ENCODE peak calls at places on chromosomes 2 and 18, in five cellular contexts. B is A549, Z is GM13976, D is progenitor cell of endocrine pancreas, U is endothelial cell. R is an unnamed sample.

GRCh38 chr2:32632089-32632488 is 4.2 kb downstream of the TTC27 start:
- DNase-seq in B (peak), Z (no peak), D (no peak), U (no peak), R (peak)

GRCh38 chr2:174300114-174300513 is 34.6 kb upstream of the SP9 start:
- DNase-seq in B (no peak), Z (no peak), D (no peak), U (no peak), R (no peak)

GRCh38 chr2:96931461-96931860 is 54.9 kb downstream of the FAM178B start:
- DNase-seq in B (no peak), Z (no peak), D (no peak), U (no peak), R (no peak)

GRCh38 chr18:79926306-79926705 is 25.1 kb downstream of the SLC66A2 start:
- DNase-seq in B (no peak), Z (no peak), D (no peak), U (no peak), R (no peak)

GRCh38 chr2:229376866-229377265 is 105.8 kb upstream of the PID1 start:
- DNase-seq in B (no peak), Z (no peak), D (no peak), U (no peak), R (no peak)

GRCh38 chr2:200591308-200591707 is 5.5 kb downstream of the AOX1 start:
- DNase-seq in B (no peak), Z (no peak), D (no peak), U (no peak), R (no peak)

GRCh38 chr2:68594041-68594440 is 49.3 kb upstream of the PROKR1 start:
- DNase-seq in B (no peak), Z (no peak), D (no peak), U (no peak), R (no peak)

GRCh38 chr2:10071176-10071575 is 9.0 kb downstream of the CYS1 start:
- DNase-seq in B (no peak), Z (no peak), D (no peak), U (no peak), R (no peak)

GRCh38 chr2:64404002-64404731 is 49.8 kb upstream of the LGALSL start:
- DNase-seq in B (no peak), Z (no peak), D (peak), U (peak), R (peak)

GRCh38 chr2:172985139-172985874 is 90.3 kb upstream of the MAP3K20 start:
- DNase-seq in B (peak), Z (no peak), D (no peak), U (no peak), R (no peak)

GRCh38 chr2:40315684-40316083 is 136.2 kb downstream of the SLC8A1 start:
- DNase-seq in B (no peak), Z (no peak), D (no peak), U (no peak), R (peak)

DNA sequence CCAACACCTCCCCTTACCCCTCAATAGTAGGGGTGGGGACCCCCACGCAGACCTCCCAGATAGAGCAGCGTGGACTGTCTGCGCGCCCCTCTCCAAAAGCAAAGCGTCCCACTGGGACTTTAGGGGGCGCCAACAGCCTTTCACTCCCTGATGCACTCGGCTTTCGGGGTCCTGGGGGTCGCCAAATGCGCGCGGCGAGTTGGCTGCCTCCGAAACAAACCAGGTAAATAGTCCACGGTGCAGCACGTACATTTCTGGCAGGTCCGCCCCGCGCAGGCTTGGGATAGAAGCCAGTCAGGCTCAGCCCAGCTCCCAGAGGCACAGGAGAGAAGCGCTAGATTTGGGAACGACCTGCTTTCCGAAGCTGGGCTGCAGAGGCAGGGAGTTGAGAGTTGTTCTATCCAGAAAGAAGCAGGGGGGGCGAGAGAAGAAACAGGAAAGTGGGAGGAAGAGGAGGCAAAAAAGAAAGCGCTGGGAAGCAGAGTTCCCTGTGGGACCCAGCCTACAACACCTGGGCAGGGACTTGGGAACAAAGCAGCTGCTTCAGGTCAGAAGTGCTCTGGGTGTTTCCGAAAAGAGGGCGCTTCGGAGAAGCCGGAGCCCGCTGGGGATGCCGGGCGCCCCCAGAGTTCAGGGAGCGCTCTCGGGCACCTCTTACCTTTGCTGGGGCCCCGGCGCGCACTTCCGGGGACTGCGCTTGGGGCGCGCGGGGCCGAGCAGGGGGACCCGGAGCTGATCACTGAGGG is 544 bp downstream of the EVA1A start:
- DNase-seq in B (peak), Z (peak), D (peak), U (peak), R (no peak)
- TF ChIP-seq CTCF in B (peak), Z (no peak), D (peak), U (no peak), R (peak)

GRCh38 chr2:218658671-218659257 is 659 bp downstream of the ZNF142 start:
- DNase-seq in B (peak), Z (peak), D (no peak), U (peak), R (no peak)
- TF ChIP-seq CTCF in B (peak), Z (peak), D (peak), U (peak), R (peak)

GRCh38 chr2:20617081-20617575 is 33.8 kb downstream of the HS1BP3 start:
- DNase-seq in B (no peak), Z (no peak), D (no peak), U (no peak), R (no peak)

GRCh38 chr2:20618886-20619521 is 31.9 kb downstream of the HS1BP3 start:
- DNase-seq in B (no peak), Z (no peak), D (no peak), U (no peak), R (no peak)

GRCh38 chr2:20616341-20616871 is 34.5 kb downstream of the HS1BP3 start:
- DNase-seq in B (no peak), Z (no peak), D (no peak), U (no peak), R (no peak)

GRCh38 chr2:20618468-20618885 is 32.4 kb downstream of the HS1BP3 start:
- DNase-seq in B (no peak), Z (no peak), D (no peak), U (no peak), R (no peak)

GRCh38 chr2:20617892-20618467 is 32.9 kb downstream of the HS1BP3 start:
- DNase-seq in B (peak), Z (no peak), D (no peak), U (no peak), R (peak)
- TF ChIP-seq CTCF in B (no peak), Z (no peak), D (peak), U (peak), R (peak)

GRCh38 chr2:121007490-121007853 is 271.8 kb downstream of the GLI2 start:
- DNase-seq in B (no peak), Z (no peak), D (no peak), U (no peak), R (no peak)

GRCh38 chr2:121005512-121005911 is 269.8 kb downstream of the GLI2 start:
- DNase-seq in B (no peak), Z (no peak), D (no peak), U (no peak), R (no peak)

GRCh38 chr2:121010998-121011397 is 274.0 kb downstream of the TFCP2L1 start:
- DNase-seq in B (no peak), Z (no peak), D (no peak), U (no peak), R (no peak)

GRCh38 chr2:121006783-121007489 is 271.3 kb downstream of the GLI2 start:
- DNase-seq in B (no peak), Z (no peak), D (no peak), U (no peak), R (no peak)

DNA sequence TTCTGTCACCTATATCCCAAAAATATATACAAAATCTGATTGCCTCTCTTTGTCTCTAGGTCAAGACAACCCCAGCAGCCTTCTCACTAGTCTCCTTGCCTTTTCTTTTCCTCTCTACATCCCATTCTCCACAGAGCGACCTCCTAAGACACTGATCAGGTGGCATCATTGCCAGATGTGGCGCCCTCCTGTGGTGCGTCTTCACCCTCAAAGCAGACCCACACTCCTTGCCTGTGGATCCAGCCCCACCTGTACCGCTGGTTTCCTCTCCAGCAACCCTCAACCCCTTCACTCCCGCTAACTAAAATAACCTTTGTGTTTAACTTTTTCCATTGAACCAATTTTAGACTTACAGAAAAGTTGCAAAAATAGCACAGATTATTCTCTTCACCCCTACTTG is 273.3 kb downstream of the GLI2 start:
- DNase-seq in B (no peak), Z (no peak), D (no peak), U (peak), R (no peak)
- TF ChIP-seq CTCF in B (peak), Z (no peak), D (peak), U (peak), R (peak)

GRCh38 chr18:76482267-76482666 is 12.8 kb downstream of the ZNF516 start:
- DNase-seq in B (no peak), Z (no peak), D (no peak), U (no peak), R (no peak)

GRCh38 chr18:76482971-76483691 is 11.9 kb downstream of the ZNF516 start:
- DNase-seq in B (no peak), Z (no peak), D (no peak), U (no peak), R (no peak)

GRCh38 chr18:76479351-76480238 is 15.4 kb downstream of the ZNF516 start:
- DNase-seq in B (no peak), Z (no peak), D (no peak), U (no peak), R (no peak)

GRCh38 chr18:76483780-76484179 is 11.3 kb downstream of the ZNF516 start:
- DNase-seq in B (no peak), Z (no peak), D (no peak), U (no peak), R (no peak)

DNA sequence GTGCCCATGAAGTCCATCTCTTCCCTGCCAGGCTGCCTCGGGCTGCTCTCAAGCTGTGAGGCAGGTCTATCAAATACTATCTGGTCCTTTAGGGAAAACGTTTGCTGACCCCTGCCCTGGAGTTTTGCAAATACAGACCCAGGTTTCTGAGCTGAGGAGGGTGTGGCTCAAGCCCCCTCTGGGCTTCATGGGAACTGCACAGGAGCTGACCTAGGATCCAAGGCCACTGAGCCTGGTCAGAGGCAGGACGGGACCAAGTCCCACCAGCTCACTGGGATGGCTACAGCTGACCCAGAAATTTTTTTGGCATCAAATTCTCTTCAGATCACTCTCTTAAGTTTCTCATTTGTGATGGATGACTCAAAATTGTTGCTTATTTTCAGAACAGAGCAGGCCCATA is 14.1 kb downstream of the ZNF516 start:
- DNase-seq in B (peak), Z (no peak), D (no peak), U (no peak), R (no peak)
- TF ChIP-seq CTCF in B (no peak), Z (no peak), D (peak), U (peak), R (peak)

R was measured in HFF-Myc.